ENCODE peak calls at places on chromosomes 5 and 9, in eight cellular contexts. U, Z, S, N, X, K, G and B are unnamed samples.

GRCh38 chr9:108626743-108627142 is 229.0 kb downstream of the ACTL7B start:
- DNase-seq in U (no peak), Z (no peak), S (no peak), N (no peak), X (no peak), K (no peak), G (no peak), B (no peak)

GRCh38 chr5:172076783-172077244 is 70.4 kb upstream of the FBXW11 start:
- DNase-seq in U (no peak), Z (peak), S (no peak), N (no peak), X (no peak), K (no peak), G (no peak), B (no peak)

GRCh38 chr5:88954511-88954910 is 71.5 kb upstream of the MEF2C start:
- DNase-seq in U (no peak), Z (no peak), S (no peak), N (no peak), X (no peak), K (no peak), G (no peak), B (no peak)

GRCh38 chr5:82174128-82174918 is 103.8 kb downstream of the RPS23 start:
- DNase-seq in U (no peak), Z (peak), S (peak), N (no peak), X (peak), K (peak), G (no peak), B (peak)

GRCh38 chr5:9686211-9686610 is 56.1 kb upstream of the TAS2R1 start:
- DNase-seq in U (no peak), Z (no peak), S (no peak), N (no peak), X (no peak), K (no peak), G (no peak), B (no peak)

GRCh38 chr9:111561165-111561719 is 36.3 kb downstream of the ZNF483 start:
- DNase-seq in U (no peak), Z (no peak), S (peak), N (no peak), X (no peak), K (no peak), G (no peak), B (no peak)

GRCh38 chr9:32966036-32966435 is 35.4 kb downstream of the APTX start:
- DNase-seq in U (no peak), Z (no peak), S (no peak), N (no peak), X (no peak), K (no peak), G (no peak), B (no peak)

GRCh38 chr5:38509185-38509584 is 47.3 kb downstream of the LIFR start:
- DNase-seq in U (no peak), Z (no peak), S (no peak), N (no peak), X (no peak), K (no peak), G (no peak), B (no peak)

GRCh38 chr9:12464910-12465512 is 228.2 kb upstream of the TYRP1 start:
- DNase-seq in U (no peak), Z (peak), S (peak), N (no peak), X (no peak), K (no peak), G (no peak), B (no peak)

GRCh38 chr9:33506626-33507370 is 17.3 kb upstream of the ANKRD18B start:
- DNase-seq in U (no peak), Z (no peak), S (peak), N (no peak), X (no peak), K (peak), G (no peak), B (no peak)

GRCh38 chr5:145825751-145826180 is 9.4 kb downstream of the PRELID2 start:
- DNase-seq in U (no peak), Z (no peak), S (peak), N (no peak), X (no peak), K (peak), G (no peak), B (no peak)

GRCh38 chr5:107952450-107952849 is 281.7 kb upstream of the EFNA5 start:
- DNase-seq in U (no peak), Z (no peak), S (no peak), N (no peak), X (no peak), K (no peak), G (no peak), B (no peak)

GRCh38 chr5:173148354-173148753 is 4.0 kb downstream of the BNIP1 start:
- DNase-seq in U (no peak), Z (no peak), S (no peak), N (no peak), X (no peak), K (no peak), G (no peak), B (no peak)

GRCh38 chr5:149227168-149227826 is 44.4 kb upstream of the AFAP1L1 start:
- DNase-seq in U (no peak), Z (no peak), S (peak), N (no peak), X (no peak), K (peak), G (no peak), B (no peak)

GRCh38 chr5:154058055-154059038 is 19.6 kb downstream of the MFAP3 start:
- DNase-seq in U (no peak), Z (peak), S (no peak), N (no peak), X (peak), K (peak), G (no peak), B (no peak)

GRCh38 chr9:35518981-35519679 is 29.2 kb downstream of the RUSC2 start:
- DNase-seq in U (no peak), Z (peak), S (peak), N (no peak), X (no peak), K (no peak), G (no peak), B (peak)
- TF ChIP-seq POLR2A in U (no peak), Z (no peak), S (no peak), N (no peak), X (no peak), K (no peak), G (no peak), B (no peak)

DNA sequence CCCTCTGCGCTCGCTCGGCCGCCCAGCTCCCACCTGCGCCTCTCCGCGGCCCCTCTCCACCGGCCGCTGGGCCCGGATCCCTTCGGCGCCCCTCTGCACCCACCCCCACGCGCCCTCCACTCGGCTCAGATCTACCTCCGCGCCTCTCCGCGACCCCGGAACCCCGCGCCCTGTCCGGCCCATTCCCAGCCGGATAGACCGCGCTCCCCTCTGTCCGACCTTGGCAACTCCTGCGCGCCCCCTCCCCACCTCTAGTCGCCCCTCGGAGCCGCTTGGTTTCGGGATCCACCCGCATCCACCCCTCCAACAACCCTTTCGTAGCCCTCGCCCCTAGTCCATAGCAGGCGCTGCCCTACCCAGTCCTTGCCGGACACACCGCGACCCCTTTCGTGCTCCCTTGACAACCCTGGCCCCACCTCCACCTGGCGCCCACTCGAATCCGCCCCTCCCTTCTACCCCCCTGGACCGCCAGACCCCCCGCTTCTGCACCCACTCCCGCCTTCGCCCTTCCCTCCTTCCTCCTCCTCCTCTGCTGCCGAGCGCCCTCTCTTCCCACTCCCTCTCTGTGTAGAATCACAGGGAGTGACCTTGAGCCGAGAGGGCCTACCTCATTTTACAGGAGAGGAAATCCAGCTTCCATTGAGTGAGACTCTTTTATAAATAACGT is 496 bp upstream of the AK3 start:
- DNase-seq in U (no peak), Z (peak), S (no peak), N (no peak), X (peak), K (no peak), G (no peak), B (no peak)
- TF ChIP-seq POLR2A in U (no peak), Z (no peak), S (no peak), N (no peak), X (peak), K (peak), G (peak), B (no peak)

DNA sequence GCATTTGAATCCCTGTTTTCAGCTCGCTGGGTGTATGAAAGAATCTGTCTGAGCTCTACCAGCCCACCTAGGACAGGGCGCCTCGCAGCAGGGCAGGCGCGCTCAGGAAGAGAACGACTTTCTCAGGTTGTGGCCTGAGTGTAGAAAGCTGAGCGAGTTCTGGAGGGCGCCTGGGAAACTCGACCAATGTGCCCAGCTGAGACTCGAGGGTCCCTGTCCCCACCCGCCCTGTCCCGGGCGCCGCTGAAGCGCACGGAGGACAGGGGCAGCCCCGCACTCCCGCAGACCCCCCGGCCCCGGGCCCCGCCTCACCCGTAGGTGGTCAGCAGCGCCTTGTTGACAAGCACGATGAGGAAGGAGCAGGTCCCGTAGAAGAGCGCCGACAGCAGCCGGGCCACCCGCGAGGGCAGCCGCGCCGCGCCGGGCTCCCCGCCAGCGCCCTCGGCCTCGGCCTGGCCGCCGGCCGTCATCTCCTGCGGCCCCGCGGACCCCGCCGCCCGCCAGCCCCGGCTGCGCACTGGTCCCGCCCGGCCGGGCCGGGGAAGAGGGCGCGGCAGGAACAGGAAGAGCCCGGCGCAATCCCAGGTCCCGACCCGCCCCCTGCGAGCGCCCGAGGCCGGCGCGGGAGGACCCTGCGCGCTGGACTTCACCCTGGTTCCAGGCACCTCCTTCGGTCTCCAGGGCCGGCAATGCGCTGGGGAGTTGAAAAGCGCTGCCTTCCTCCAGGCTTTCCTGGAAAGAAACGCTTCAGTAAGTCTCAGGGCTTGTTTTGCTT is at the start of gene SLC35D2:
- DNase-seq in U (peak), Z (peak), S (peak), N (peak), X (peak), K (no peak), G (no peak), B (peak)
- TF ChIP-seq POLR2A in U (no peak), Z (peak), S (no peak), N (no peak), X (peak), K (no peak), G (peak), B (peak)

DNA sequence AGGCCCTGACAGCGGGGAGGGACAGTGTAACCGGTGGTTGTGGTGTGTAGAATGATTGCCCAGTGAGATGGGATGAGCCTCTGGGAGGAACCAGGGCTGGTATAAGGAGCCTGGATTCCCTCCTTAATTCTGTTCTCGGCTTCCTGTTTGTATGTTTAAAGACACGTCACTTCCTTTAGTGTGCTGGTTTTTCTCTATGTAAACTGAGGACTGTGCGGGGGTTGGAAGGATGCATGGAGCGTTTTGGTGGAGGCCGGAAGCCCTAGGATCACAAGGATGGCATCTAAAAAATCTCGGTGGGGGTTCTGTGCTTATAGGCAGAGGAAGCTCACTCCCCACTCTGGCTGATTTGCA is 958 bp downstream of the NTMT1 start:
- DNase-seq in U (no peak), Z (no peak), S (no peak), N (no peak), X (no peak), K (no peak), G (no peak), B (no peak)
- TF ChIP-seq POLR2A in U (no peak), Z (no peak), S (no peak), N (no peak), X (no peak), K (no peak), G (no peak), B (no peak)

DNA sequence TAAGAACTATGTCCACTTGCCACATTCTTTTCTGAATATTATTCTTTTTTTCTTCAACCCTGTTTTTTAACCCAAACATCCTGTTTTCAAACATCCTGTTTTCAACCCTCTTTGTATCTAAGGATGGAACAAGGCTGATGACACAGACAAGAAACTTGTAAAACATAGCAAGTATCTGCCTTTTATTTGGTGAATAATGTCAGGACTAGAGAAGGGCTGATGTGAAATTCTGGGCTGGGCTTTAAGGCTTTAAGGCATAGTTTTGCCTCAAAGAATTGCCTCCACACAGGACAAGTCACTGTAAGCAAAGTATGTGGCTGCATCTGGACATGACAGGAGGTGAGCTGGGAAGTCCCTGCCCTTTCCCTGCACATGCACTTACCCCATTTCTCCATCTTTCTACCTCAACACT is 42.5 kb upstream of the RIC1 start:
- DNase-seq in U (no peak), Z (no peak), S (no peak), N (no peak), X (no peak), K (no peak), G (no peak), B (no peak)
- TF ChIP-seq POLR2A in U (no peak), Z (no peak), S (no peak), N (no peak), X (no peak), K (no peak), G (no peak), B (no peak)

GRCh38 chr9:129574911-129575574 is 45.9 kb downstream of the C9orf50 start:
- DNase-seq in U (no peak), Z (no peak), S (peak), N (no peak), X (no peak), K (no peak), G (no peak), B (no peak)
- TF ChIP-seq POLR2A in U (no peak), Z (no peak), S (no peak), N (no peak), X (no peak), K (no peak), G (no peak), B (no peak)

GRCh38 chr5:142308358-142308757 is 16.5 kb downstream of the SPRY4 start:
- DNase-seq in U (no peak), Z (no peak), S (no peak), N (no peak), X (no peak), K (no peak), G (no peak), B (no peak)

GRCh38 chr5:142311725-142312124 is 13.1 kb downstream of the SPRY4 start:
- DNase-seq in U (no peak), Z (no peak), S (no peak), N (no peak), X (no peak), K (no peak), G (no peak), B (no peak)

GRCh38 chr5:142310803-142311202 is 14.0 kb downstream of the SPRY4 start:
- DNase-seq in U (no peak), Z (no peak), S (no peak), N (no peak), X (no peak), K (no peak), G (no peak), B (no peak)

GRCh38 chr5:142307491-142307890 is 17.3 kb downstream of the SPRY4 start:
- DNase-seq in U (no peak), Z (no peak), S (no peak), N (no peak), X (no peak), K (no peak), G (no peak), B (no peak)

GRCh38 chr5:142309747-142310318 is 15.0 kb downstream of the SPRY4 start:
- DNase-seq in U (no peak), Z (no peak), S (no peak), N (no peak), X (no peak), K (no peak), G (no peak), B (no peak)
- TF ChIP-seq POLR2A in U (no peak), Z (no peak), S (no peak), N (no peak), X (no peak), K (no peak), G (no peak), B (no peak)

GRCh38 chr9:70480405-70480980 is 66.0 kb upstream of the KLF9 start:
- DNase-seq in U (peak), Z (peak), S (no peak), N (peak), X (peak), K (no peak), G (no peak), B (peak)
- TF ChIP-seq POLR2A in U (peak), Z (peak), S (no peak), N (peak), X (peak), K (no peak), G (peak), B (no peak)

GRCh38 chr9:134063088-134063875 is 4.5 kb downstream of the BRD3 start:
- DNase-seq in U (no peak), Z (no peak), S (no peak), N (peak), X (no peak), K (no peak), G (no peak), B (no peak)

GRCh38 chr9:134064711-134065110 is 3.1 kb downstream of the BRD3 start:
- DNase-seq in U (peak), Z (no peak), S (no peak), N (peak), X (no peak), K (no peak), G (no peak), B (no peak)

GRCh38 chr9:134062461-134063087 is 5.3 kb downstream of the BRD3 start:
- DNase-seq in U (no peak), Z (no peak), S (no peak), N (peak), X (no peak), K (no peak), G (no peak), B (peak)

GRCh38 chr9:134065720-134066419 is 2.0 kb downstream of the BRD3 start:
- DNase-seq in U (peak), Z (peak), S (no peak), N (peak), X (peak), K (no peak), G (no peak), B (peak)

GRCh38 chr9:134063876-134064450 is 3.9 kb downstream of the BRD3 start:
- DNase-seq in U (no peak), Z (no peak), S (no peak), N (peak), X (no peak), K (no peak), G (no peak), B (peak)
- TF ChIP-seq POLR2A in U (no peak), Z (no peak), S (no peak), N (no peak), X (no peak), K (no peak), G (no peak), B (no peak)